ENCODE peak calls at places on chromosomes 11 and 22, in nine cellular contexts. One of them, this sample, is unnamed.

GRCh38 chr11:13193613-13194012 is 84.0 kb upstream of the BMAL1 start:
- DNase-seq in KG1: no peak
- DNase-seq in adrenal gland: no peak
- DNase-seq in SW 1271: no peak
- DNase-seq in kidney glomerular epithelial cell: no peak
- DNase-seq in hepatic stellate cell: no peak
- DNase-seq in hypothalamus: no peak
- DNase-seq in activated T-helper 1 cell treated with Interleukin-2 at 50 U/mL for 16 hours: no peak
- DNase-seq in activated gamma-delta T cell treated with Interleukin-2 at 50 U/mL for 16 hours: no peak
- DNase-seq in this sample: no peak

GRCh38 chr11:17777726-17778091 is 43.1 kb downstream of the KCNC1 start:
- DNase-seq in adrenal gland: no peak
- DNase-seq in SW 1271: no peak
- DNase-seq in KG1: no peak
- DNase-seq in activated T-helper 1 cell treated with Interleukin-2 at 50 U/mL for 16 hours: no peak
- DNase-seq in activated gamma-delta T cell treated with Interleukin-2 at 50 U/mL for 16 hours: no peak
- DNase-seq in kidney glomerular epithelial cell: no peak
- DNase-seq in hypothalamus: no peak
- DNase-seq in hepatic stellate cell: no peak
- DNase-seq in this sample: no peak

GRCh38 chr11:48108231-48109045 is 108.2 kb upstream of the OR4B1 start:
- DNase-seq in adrenal gland: no peak
- DNase-seq in kidney glomerular epithelial cell: no peak
- DNase-seq in KG1: no peak
- DNase-seq in activated gamma-delta T cell treated with Interleukin-2 at 50 U/mL for 16 hours: no peak
- DNase-seq in activated T-helper 1 cell treated with Interleukin-2 at 50 U/mL for 16 hours: no peak
- DNase-seq in hypothalamus: no peak
- DNase-seq in SW 1271: no peak
- DNase-seq in hepatic stellate cell: no peak
- DNase-seq in this sample: no peak

GRCh38 chr11:125517116-125517804 is 21.2 kb upstream of the FEZ1 start:
- DNase-seq in KG1: no peak
- DNase-seq in kidney glomerular epithelial cell: no peak
- DNase-seq in adrenal gland: no peak
- DNase-seq in hepatic stellate cell: peak
- DNase-seq in hypothalamus: peak
- DNase-seq in activated T-helper 1 cell treated with Interleukin-2 at 50 U/mL for 16 hours: no peak
- DNase-seq in activated gamma-delta T cell treated with Interleukin-2 at 50 U/mL for 16 hours: no peak
- DNase-seq in SW 1271: no peak
- DNase-seq in this sample: peak

GRCh38 chr11:86578727-86579405 is 93.5 kb downstream of the ME3 start:
- DNase-seq in activated T-helper 1 cell treated with Interleukin-2 at 50 U/mL for 16 hours: no peak
- DNase-seq in KG1: no peak
- DNase-seq in adrenal gland: no peak
- DNase-seq in SW 1271: no peak
- DNase-seq in hypothalamus: no peak
- DNase-seq in kidney glomerular epithelial cell: no peak
- DNase-seq in activated gamma-delta T cell treated with Interleukin-2 at 50 U/mL for 16 hours: no peak
- DNase-seq in hepatic stellate cell: no peak
- DNase-seq in this sample: no peak

GRCh38 chr11:127230392-127230791 is 229.8 kb upstream of the KIRREL3 start:
- DNase-seq in activated T-helper 1 cell treated with Interleukin-2 at 50 U/mL for 16 hours: no peak
- DNase-seq in kidney glomerular epithelial cell: no peak
- DNase-seq in hypothalamus: no peak
- DNase-seq in hepatic stellate cell: no peak
- DNase-seq in activated gamma-delta T cell treated with Interleukin-2 at 50 U/mL for 16 hours: no peak
- DNase-seq in KG1: no peak
- DNase-seq in adrenal gland: no peak
- DNase-seq in SW 1271: no peak
- DNase-seq in this sample: no peak

GRCh38 chr22:45029501-45029900 is 19.7 kb upstream of the PHF21B start:
- DNase-seq in activated T-helper 1 cell treated with Interleukin-2 at 50 U/mL for 16 hours: no peak
- DNase-seq in KG1: no peak
- DNase-seq in hepatic stellate cell: no peak
- DNase-seq in activated gamma-delta T cell treated with Interleukin-2 at 50 U/mL for 16 hours: no peak
- DNase-seq in hypothalamus: no peak
- DNase-seq in kidney glomerular epithelial cell: no peak
- DNase-seq in SW 1271: no peak
- DNase-seq in adrenal gland: no peak
- DNase-seq in this sample: no peak

GRCh38 chr11:50098186-50098725 is 65.6 kb downstream of the OR4C45 start:
- DNase-seq in SW 1271: no peak
- DNase-seq in activated T-helper 1 cell treated with Interleukin-2 at 50 U/mL for 16 hours: no peak
- DNase-seq in activated gamma-delta T cell treated with Interleukin-2 at 50 U/mL for 16 hours: no peak
- DNase-seq in KG1: no peak
- DNase-seq in hypothalamus: no peak
- DNase-seq in adrenal gland: no peak
- DNase-seq in hepatic stellate cell: no peak
- DNase-seq in kidney glomerular epithelial cell: no peak
- DNase-seq in this sample: no peak

GRCh38 chr11:9858218-9858617 is 194.3 kb downstream of the SWAP70 start:
- DNase-seq in SW 1271: no peak
- DNase-seq in adrenal gland: no peak
- DNase-seq in activated T-helper 1 cell treated with Interleukin-2 at 50 U/mL for 16 hours: no peak
- DNase-seq in hepatic stellate cell: no peak
- DNase-seq in activated gamma-delta T cell treated with Interleukin-2 at 50 U/mL for 16 hours: no peak
- DNase-seq in hypothalamus: no peak
- DNase-seq in kidney glomerular epithelial cell: no peak
- DNase-seq in KG1: no peak
- DNase-seq in this sample: no peak

GRCh38 chr11:46745995-46746394 is 27.0 kb downstream of the F2 start:
- DNase-seq in activated T-helper 1 cell treated with Interleukin-2 at 50 U/mL for 16 hours: no peak
- DNase-seq in kidney glomerular epithelial cell: no peak
- DNase-seq in hypothalamus: no peak
- DNase-seq in activated gamma-delta T cell treated with Interleukin-2 at 50 U/mL for 16 hours: no peak
- DNase-seq in adrenal gland: no peak
- DNase-seq in KG1: no peak
- DNase-seq in hepatic stellate cell: no peak
- DNase-seq in SW 1271: no peak
- DNase-seq in this sample: no peak

GRCh38 chr11:74650498-74650897 is 58.1 kb downstream of the POLD3 start:
- DNase-seq in SW 1271: no peak
- DNase-seq in activated T-helper 1 cell treated with Interleukin-2 at 50 U/mL for 16 hours: no peak
- DNase-seq in hypothalamus: no peak
- DNase-seq in KG1: no peak
- DNase-seq in kidney glomerular epithelial cell: no peak
- DNase-seq in adrenal gland: no peak
- DNase-seq in hepatic stellate cell: no peak
- DNase-seq in activated gamma-delta T cell treated with Interleukin-2 at 50 U/mL for 16 hours: no peak
- DNase-seq in this sample: no peak

GRCh38 chr11:63250162-63251050 is 7.0 kb upstream of the SLC22A25 start:
- DNase-seq in hepatic stellate cell: no peak
- DNase-seq in SW 1271: no peak
- DNase-seq in activated gamma-delta T cell treated with Interleukin-2 at 50 U/mL for 16 hours: no peak
- DNase-seq in adrenal gland: no peak
- DNase-seq in activated T-helper 1 cell treated with Interleukin-2 at 50 U/mL for 16 hours: no peak
- DNase-seq in kidney glomerular epithelial cell: no peak
- DNase-seq in hypothalamus: no peak
- DNase-seq in KG1: no peak
- DNase-seq in this sample: no peak

GRCh38 chr11:32428665-32429293 is 6.6 kb downstream of the WT1 start:
- DNase-seq in activated T-helper 1 cell treated with Interleukin-2 at 50 U/mL for 16 hours: no peak
- DNase-seq in hypothalamus: no peak
- DNase-seq in adrenal gland: no peak
- DNase-seq in kidney glomerular epithelial cell: no peak
- DNase-seq in SW 1271: no peak
- DNase-seq in KG1: no peak
- DNase-seq in hepatic stellate cell: no peak
- DNase-seq in activated gamma-delta T cell treated with Interleukin-2 at 50 U/mL for 16 hours: no peak
- DNase-seq in this sample: no peak

GRCh38 chr22:25051073-25051472 is 98.6 kb downstream of the KIAA1671 start:
- DNase-seq in SW 1271: no peak
- DNase-seq in hepatic stellate cell: no peak
- DNase-seq in kidney glomerular epithelial cell: no peak
- DNase-seq in adrenal gland: no peak
- DNase-seq in KG1: no peak
- DNase-seq in hypothalamus: no peak
- DNase-seq in activated T-helper 1 cell treated with Interleukin-2 at 50 U/mL for 16 hours: no peak
- DNase-seq in activated gamma-delta T cell treated with Interleukin-2 at 50 U/mL for 16 hours: no peak
- DNase-seq in this sample: no peak

GRCh38 chr11:30453705-30454104 is 130.8 kb downstream of the ARL14EP start:
- DNase-seq in activated gamma-delta T cell treated with Interleukin-2 at 50 U/mL for 16 hours: no peak
- DNase-seq in kidney glomerular epithelial cell: no peak
- DNase-seq in adrenal gland: no peak
- DNase-seq in SW 1271: no peak
- DNase-seq in hypothalamus: no peak
- DNase-seq in KG1: no peak
- DNase-seq in activated T-helper 1 cell treated with Interleukin-2 at 50 U/mL for 16 hours: no peak
- DNase-seq in hepatic stellate cell: no peak
- DNase-seq in this sample: no peak

GRCh38 chr11:128324531-128325141 is 262.7 kb downstream of the ETS1 start:
- DNase-seq in KG1: no peak
- DNase-seq in activated T-helper 1 cell treated with Interleukin-2 at 50 U/mL for 16 hours: peak
- DNase-seq in adrenal gland: peak
- DNase-seq in hepatic stellate cell: no peak
- DNase-seq in hypothalamus: no peak
- DNase-seq in SW 1271: no peak
- DNase-seq in activated gamma-delta T cell treated with Interleukin-2 at 50 U/mL for 16 hours: peak
- DNase-seq in kidney glomerular epithelial cell: no peak
- DNase-seq in this sample: no peak

GRCh38 chr11:105357764-105358163 is 218.2 kb upstream of the CARD18 start:
- DNase-seq in adrenal gland: no peak
- DNase-seq in SW 1271: no peak
- DNase-seq in hypothalamus: no peak
- DNase-seq in hepatic stellate cell: no peak
- DNase-seq in KG1: no peak
- DNase-seq in kidney glomerular epithelial cell: peak
- DNase-seq in activated gamma-delta T cell treated with Interleukin-2 at 50 U/mL for 16 hours: no peak
- DNase-seq in activated T-helper 1 cell treated with Interleukin-2 at 50 U/mL for 16 hours: no peak
- DNase-seq in this sample: no peak

GRCh38 chr22:41939981-41940852 is 6.7 kb downstream of the CENPM start:
- DNase-seq in kidney glomerular epithelial cell: no peak
- DNase-seq in KG1: no peak
- DNase-seq in hepatic stellate cell: no peak
- DNase-seq in activated T-helper 1 cell treated with Interleukin-2 at 50 U/mL for 16 hours: peak
- DNase-seq in hypothalamus: peak
- DNase-seq in adrenal gland: no peak
- DNase-seq in SW 1271: no peak
- DNase-seq in activated gamma-delta T cell treated with Interleukin-2 at 50 U/mL for 16 hours: peak
- DNase-seq in this sample: peak

GRCh38 chr11:132685174-132685611 is 847.1 kb downstream of the OPCML start:
- DNase-seq in hypothalamus: no peak
- DNase-seq in SW 1271: no peak
- DNase-seq in hepatic stellate cell: peak
- DNase-seq in KG1: peak
- DNase-seq in kidney glomerular epithelial cell: peak
- DNase-seq in activated gamma-delta T cell treated with Interleukin-2 at 50 U/mL for 16 hours: no peak
- DNase-seq in adrenal gland: no peak
- DNase-seq in activated T-helper 1 cell treated with Interleukin-2 at 50 U/mL for 16 hours: no peak
- DNase-seq in this sample: no peak

GRCh38 chr11:16604784-16605439 is 133.5 kb upstream of the C11orf58 start:
- DNase-seq in hypothalamus: peak
- DNase-seq in adrenal gland: peak
- DNase-seq in SW 1271: no peak
- DNase-seq in activated T-helper 1 cell treated with Interleukin-2 at 50 U/mL for 16 hours: no peak
- DNase-seq in hepatic stellate cell: peak
- DNase-seq in KG1: no peak
- DNase-seq in activated gamma-delta T cell treated with Interleukin-2 at 50 U/mL for 16 hours: peak
- DNase-seq in kidney glomerular epithelial cell: peak
- DNase-seq in this sample: peak

GRCh38 chr11:110435780-110436717 is 6.3 kb downstream of the FDX1 start:
- DNase-seq in SW 1271: no peak
- DNase-seq in kidney glomerular epithelial cell: peak
- DNase-seq in KG1: no peak
- DNase-seq in activated T-helper 1 cell treated with Interleukin-2 at 50 U/mL for 16 hours: no peak
- DNase-seq in activated gamma-delta T cell treated with Interleukin-2 at 50 U/mL for 16 hours: no peak
- DNase-seq in adrenal gland: no peak
- DNase-seq in hepatic stellate cell: no peak
- DNase-seq in hypothalamus: no peak
- DNase-seq in this sample: no peak

This sample was measured in testis.